ENCODE peak calls at places on chromosome 5, in ten cellular contexts. V is AG09309, E is GM20000, R is Peyer's patch, H is nephron progenitor cell, A is GM23338, Y is omental fat pad, L is GM10248, D is WTC11, T is epithelial cell of esophagus. G is an unnamed sample.

GRCh38 chr5:82467006-82467561 is 188.9 kb upstream of the RPS23 start:
- DNase-seq in L (no peak), H (no peak), T (no peak), R (no peak), E (no peak), V (peak), Y (no peak), A (peak), D (no peak), G (no peak)

GRCh38 chr5:45795458-45795857 is 99.3 kb upstream of the HCN1 start:
- DNase-seq in L (no peak), A (peak), H (no peak), D (peak), R (no peak), E (no peak), T (no peak), Y (no peak), V (no peak), G (no peak)

GRCh38 chr5:17113174-17113941 is 104.1 kb upstream of the BASP1 start:
- DNase-seq in D (no peak), H (no peak), L (no peak), R (no peak), Y (no peak), T (no peak), E (no peak), A (no peak), V (peak), G (no peak)

GRCh38 chr5:83285661-83286398 is 185.7 kb upstream of the VCAN start:
- DNase-seq in L (no peak), V (no peak), E (no peak), Y (no peak), T (no peak), D (no peak), R (no peak), A (no peak), H (no peak), G (no peak)

GRCh38 chr5:19886123-19886921 is 101.7 kb downstream of the CDH18 start:
- DNase-seq in T (peak), Y (no peak), D (no peak), A (no peak), R (no peak), V (peak), H (no peak), L (no peak), E (no peak), G (no peak)

GRCh38 chr5:159343295-159344094 is 13.2 kb upstream of the IL12B start:
- DNase-seq in R (no peak), T (peak), E (no peak), L (no peak), D (no peak), Y (no peak), A (no peak), H (no peak), V (no peak), G (no peak)

GRCh38 chr5:95973793-95974325 is 12.2 kb upstream of the ELL2 start:
- DNase-seq in Y (no peak), L (peak), V (no peak), A (no peak), E (peak), R (no peak), H (no peak), D (no peak), T (peak), G (peak)

GRCh38 chr5:142432961-142433360 is 108.1 kb upstream of the SPRY4 start:
- DNase-seq in R (peak), V (no peak), L (no peak), H (no peak), Y (no peak), T (no peak), E (no peak), A (no peak), D (no peak), G (no peak)

GRCh38 chr5:128376577-128376976 is 161.5 kb downstream of the FBN2 start:
- DNase-seq in E (no peak), D (no peak), H (no peak), T (no peak), V (no peak), A (no peak), Y (no peak), L (no peak), R (no peak), G (no peak)

GRCh38 chr5:72510610-72511121 is 3.5 kb upstream of the ZNF366 start:
- DNase-seq in R (no peak), L (no peak), T (peak), H (no peak), A (no peak), D (no peak), Y (no peak), V (no peak), E (no peak), G (no peak)

GRCh38 chr5:178668579-178668978 is 41.7 kb upstream of the CLK4 start:
- DNase-seq in D (no peak), L (no peak), R (no peak), H (no peak), V (no peak), E (no peak), T (no peak), Y (no peak), A (no peak), G (no peak)

GRCh38 chr5:157167219-157167621 is 1.2 kb upstream of the GARIN3 start:
- DNase-seq in V (peak), L (peak), Y (no peak), T (no peak), E (no peak), R (no peak), D (no peak), A (no peak), H (no peak), G (no peak)

GRCh38 chr5:115626444-115626823 is 598 bp upstream of the TMED7 start:
- DNase-seq in H (no peak), E (peak), Y (no peak), R (no peak), T (no peak), L (no peak), A (no peak), D (no peak), V (no peak), G (peak)

GRCh38 chr5:108212775-108213346 is 169.0 kb downstream of the FBXL17 start:
- DNase-seq in T (peak), H (peak), A (peak), R (no peak), D (peak), V (no peak), E (no peak), L (no peak), Y (no peak), G (no peak)

GRCh38 chr5:56357426-56357825 is 124.3 kb upstream of the ANKRD55 start:
- DNase-seq in H (no peak), R (no peak), T (no peak), D (no peak), E (no peak), L (no peak), V (no peak), A (peak), Y (no peak), G (no peak)

GRCh38 chr5:78795757-78796156 is 147.2 kb upstream of the LHFPL2 start:
- DNase-seq in R (no peak), T (peak), A (no peak), L (peak), V (no peak), D (no peak), Y (no peak), E (peak), H (no peak), G (peak)

GRCh38 chr5:115838885-115839518 is 2.4 kb downstream of the ATG12 start:
- DNase-seq in V (no peak), E (peak), T (peak), A (peak), Y (no peak), H (no peak), D (no peak), L (peak), R (no peak), G (peak)

GRCh38 chr5:132510076-132510475 is 19.5 kb upstream of the IRF1 start:
- DNase-seq in T (peak), L (no peak), R (no peak), H (no peak), D (no peak), V (no peak), Y (no peak), A (no peak), E (no peak), G (no peak)

GRCh38 chr5:113381791-113382190 is 53.0 kb downstream of the TSSK1B start:
- DNase-seq in R (no peak), Y (no peak), T (no peak), L (no peak), H (no peak), E (no peak), D (no peak), A (no peak), V (no peak), G (no peak)

GRCh38 chr5:68433921-68434879 is 218.6 kb downstream of the PIK3R1 start:
- DNase-seq in Y (peak), D (no peak), L (peak), H (no peak), E (peak), R (peak), T (peak), A (no peak), V (peak), G (peak)

GRCh38 chr5:55072668-55073067 is 29.8 kb upstream of the GZMA start:
- DNase-seq in E (peak), A (no peak), D (no peak), H (no peak), Y (no peak), V (no peak), R (no peak), L (no peak), T (no peak), G (peak)

GRCh38 chr5:181198905-181199519 is 6.0 kb downstream of the TRIM7 start:
- DNase-seq in V (no peak), A (peak), H (no peak), Y (no peak), L (peak), D (peak), E (peak), T (no peak), R (no peak), G (peak)

GRCh38 chr5:143648696-143649095 is 163.3 kb upstream of the HMHB1 start:
- DNase-seq in V (no peak), Y (no peak), H (no peak), D (no peak), R (no peak), T (peak), E (no peak), A (peak), L (no peak), G (no peak)

GRCh38 chr5:149082271-149082670 is 19.4 kb upstream of the SH3TC2 start:
- DNase-seq in A (no peak), V (no peak), R (no peak), L (no peak), E (no peak), D (no peak), H (no peak), Y (no peak), T (no peak), G (no peak)

DNA sequence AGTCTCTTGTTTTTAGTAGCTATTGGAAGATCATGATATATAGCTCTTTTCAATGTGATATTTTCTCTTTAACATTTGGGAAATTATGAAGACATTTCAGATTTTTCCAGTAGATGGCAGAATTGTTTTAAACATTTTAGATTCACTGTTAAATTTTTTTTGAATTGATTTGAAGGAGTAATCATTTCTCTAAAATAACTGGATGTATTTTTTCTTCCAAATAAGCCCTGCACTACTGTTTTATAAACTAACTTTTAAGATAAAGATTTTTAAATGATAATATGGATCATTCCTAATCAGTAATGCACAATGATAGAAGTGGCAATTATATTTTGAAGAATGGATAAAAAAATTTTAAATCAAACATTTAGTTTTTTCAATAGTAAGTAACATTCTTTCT is 14.2 kb downstream of the NDUFAF2 start:
- DNase-seq in Y (no peak), A (no peak), H (no peak), T (peak), D (no peak), E (no peak), L (no peak), R (no peak), V (no peak), G (no peak)
- TF ChIP-seq CTCF in Y (no peak), A (peak), H (no peak), T (no peak), D (no peak), E (no peak), L (no peak), R (no peak), V (no peak), G (peak)

DNA sequence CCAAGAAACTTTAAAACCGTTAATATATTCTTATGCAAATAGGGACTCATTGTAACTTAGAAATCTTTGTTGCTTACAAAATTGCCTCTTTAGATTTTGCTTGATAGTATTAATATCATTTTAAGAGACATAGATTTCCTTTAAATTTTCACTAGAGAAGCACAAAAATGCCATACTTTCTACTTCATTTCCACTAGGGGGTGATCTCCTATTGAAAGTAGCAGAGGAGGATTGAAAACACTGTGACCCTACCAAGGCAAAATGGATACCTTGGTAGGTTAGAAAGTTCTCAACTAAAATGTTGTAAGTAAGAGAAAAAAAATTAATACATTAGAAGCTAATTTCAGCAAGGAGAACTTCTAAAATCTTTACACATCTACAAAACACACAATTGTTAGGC is 204.9 kb downstream of the CHSY3 start:
- DNase-seq in Y (no peak), H (no peak), T (peak), E (peak), V (peak), A (peak), D (no peak), L (peak), R (no peak), G (peak)
- TF ChIP-seq CTCF in Y (no peak), H (peak), T (peak), E (no peak), V (peak), A (peak), D (no peak), L (peak), R (peak), G (peak)

DNA sequence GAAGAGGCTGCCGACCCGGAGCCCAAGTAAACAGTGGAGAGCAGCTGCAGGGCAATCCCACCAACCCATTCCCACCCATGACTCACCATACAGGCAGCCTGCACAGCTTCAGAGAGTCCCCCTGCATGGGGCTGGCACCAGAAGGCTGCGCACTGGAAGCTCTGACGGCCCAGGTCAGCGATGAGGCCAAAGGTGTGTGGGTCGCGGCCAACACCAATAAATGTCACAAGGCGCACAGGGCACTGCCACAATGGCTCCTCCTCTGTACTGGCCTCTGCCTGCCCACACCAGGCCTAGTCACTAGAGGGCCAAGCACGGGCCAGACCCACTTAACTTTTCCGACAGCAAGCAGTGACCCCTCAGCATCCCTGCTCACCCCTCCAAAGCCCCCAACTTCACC is 3.0 kb upstream of the SRA1 start:
- DNase-seq in R (peak), L (peak), A (no peak), T (no peak), V (no peak), H (no peak), D (no peak), Y (no peak), E (no peak), G (no peak)
- TF ChIP-seq CTCF in R (no peak), L (no peak), A (no peak), T (no peak), V (no peak), H (no peak), D (no peak), Y (no peak), E (no peak), G (no peak)

GRCh38 chr5:81297531-81297930 is 3.9 kb upstream of the ZCCHC9 start:
- DNase-seq in D (no peak), R (no peak), H (no peak), T (no peak), Y (no peak), V (no peak), A (no peak), E (no peak), L (no peak), G (no peak)

GRCh38 chr5:81302596-81302995 is 1.2 kb downstream of the ZCCHC9 start:
- DNase-seq in Y (no peak), E (no peak), A (no peak), H (no peak), D (no peak), T (no peak), V (no peak), L (no peak), R (no peak), G (no peak)

GRCh38 chr5:81305783-81306182 is 4.4 kb downstream of the ZCCHC9 start:
- DNase-seq in Y (no peak), L (peak), T (no peak), R (no peak), V (no peak), H (no peak), A (no peak), E (no peak), D (no peak), G (peak)

GRCh38 chr5:81303563-81303962 is 2.2 kb downstream of the ZCCHC9 start:
- DNase-seq in L (no peak), V (peak), D (no peak), T (peak), A (no peak), H (no peak), E (no peak), R (no peak), Y (no peak), G (no peak)

DNA sequence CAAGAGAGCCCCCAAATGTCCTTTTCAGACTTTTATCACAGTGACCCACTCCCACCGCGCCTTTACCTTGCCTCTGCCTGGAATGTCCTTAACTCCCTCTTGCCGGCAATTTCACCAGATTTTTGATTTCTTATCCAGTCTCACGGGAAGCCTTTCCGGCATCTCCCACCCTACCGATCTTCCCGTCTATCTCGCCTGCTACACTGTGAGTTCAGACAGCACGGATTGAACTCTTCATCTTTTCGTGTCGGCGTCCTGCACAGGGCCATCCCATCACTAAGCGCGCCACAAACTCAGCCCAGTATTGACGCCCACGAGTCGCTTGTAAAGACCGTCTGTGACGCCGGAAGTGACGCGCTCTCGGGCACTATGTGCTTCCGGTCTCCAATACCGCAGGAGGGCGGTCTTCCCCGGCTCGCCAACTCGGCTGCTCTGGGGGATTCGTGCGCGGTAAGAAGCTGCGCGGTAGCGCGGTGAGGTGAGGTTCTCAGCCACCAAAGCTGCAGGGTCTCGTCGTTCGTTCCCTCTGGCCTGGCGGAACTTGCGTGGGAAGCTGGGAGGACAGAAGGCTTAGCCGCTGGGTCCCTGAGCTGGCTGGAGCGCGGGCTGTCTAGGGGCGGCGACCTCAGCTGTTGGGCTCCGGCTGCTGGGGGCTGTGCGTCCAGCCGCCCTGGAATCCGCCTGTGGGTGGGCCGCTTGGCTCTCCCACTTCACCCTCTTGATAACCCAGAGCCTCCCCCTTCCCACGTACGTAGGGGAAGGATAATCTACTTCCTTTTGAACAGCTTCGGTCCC is at the start of gene ZCCHC9:
- DNase-seq in V (peak), T (peak), A (peak), D (peak), E (peak), H (peak), Y (peak), R (peak), L (peak), G (peak)
- TF ChIP-seq CTCF in V (peak), T (peak), A (no peak), D (no peak), E (no peak), H (no peak), Y (no peak), R (peak), L (no peak), G (no peak)

GRCh38 chr5:122295138-122295537 is 16.9 kb upstream of the SNCAIP start:
- DNase-seq in H (no peak), Y (no peak), V (no peak), R (no peak), A (peak), D (peak), L (no peak), T (no peak), E (no peak), G (no peak)
- TF ChIP-seq CTCF in H (no peak), Y (no peak), V (peak), R (peak), A (peak), D (peak), L (peak), T (peak), E (no peak), G (peak)

GRCh38 chr5:152551061-152551460 is 146.0 kb upstream of the NMUR2 start:
- DNase-seq in L (no peak), A (no peak), D (no peak), V (no peak), Y (no peak), R (no peak), T (no peak), H (no peak), E (no peak), G (no peak)

GRCh38 chr5:152542741-152543140 is 137.7 kb upstream of the NMUR2 start:
- DNase-seq in H (peak), L (no peak), A (peak), V (no peak), T (peak), E (no peak), Y (no peak), D (peak), R (no peak), G (no peak)

GRCh38 chr5:152546493-152546892 is 141.4 kb upstream of the NMUR2 start:
- DNase-seq in L (no peak), V (no peak), Y (no peak), T (no peak), R (no peak), E (no peak), D (no peak), A (no peak), H (no peak), G (no peak)

GRCh38 chr5:152549709-152550108 is 144.6 kb upstream of the NMUR2 start:
- DNase-seq in V (no peak), A (no peak), T (no peak), R (no peak), L (no peak), Y (no peak), H (no peak), E (no peak), D (no peak), G (peak)

GRCh38 chr5:152547202-152547601 is 142.1 kb upstream of the NMUR2 start:
- DNase-seq in T (peak), Y (no peak), R (no peak), V (no peak), H (no peak), E (no peak), A (no peak), D (no peak), L (no peak), G (no peak)
- TF ChIP-seq CTCF in T (no peak), Y (no peak), R (no peak), V (no peak), H (no peak), E (no peak), A (no peak), D (no peak), L (no peak), G (no peak)

DNA sequence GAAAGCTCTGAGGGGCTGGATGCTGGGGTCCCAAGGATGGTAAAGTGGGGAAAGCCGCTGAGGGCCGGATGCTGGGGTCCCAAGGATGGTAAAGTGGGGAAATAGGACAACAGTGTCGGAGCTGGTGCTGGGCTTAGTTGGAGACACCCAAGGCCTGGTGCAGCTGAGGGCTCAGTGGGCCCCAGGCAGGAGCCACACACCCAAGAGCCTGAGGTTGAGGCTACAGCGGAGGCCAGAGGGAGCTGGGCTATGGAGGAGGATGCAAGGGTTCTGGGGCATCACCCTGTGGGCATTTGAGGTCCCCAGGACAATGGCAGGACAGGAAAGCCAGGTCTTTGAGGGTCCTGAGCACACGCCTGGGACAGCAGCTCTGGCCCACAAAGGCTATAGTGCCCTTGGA is 19.1 kb upstream of the SLC9A3 start:
- DNase-seq in E (no peak), A (no peak), H (no peak), L (no peak), T (no peak), R (no peak), D (peak), Y (no peak), V (no peak), G (no peak)
- TF ChIP-seq CTCF in E (no peak), A (no peak), H (no peak), L (no peak), T (no peak), R (no peak), D (no peak), Y (no peak), V (no peak), G (no peak)